ENCODE peak calls at places on chromosomes 6 and 20, in six cellular contexts. J is HCT116, E is K562, P is HepG2, L is H1, M is GM12878. Z is an unnamed sample.

GRCh38 chr6:85364354-85364753 is 85.5 kb upstream of the NT5E start:
- DNase-seq in J (peak; percentile 69), E (no peak), P (no peak), M (no peak), L (no peak), Z (no peak)

GRCh38 chr20:59405226-59405815 is 104.9 kb downstream of the EDN3 start:
- DNase-seq in P (no peak), E (no peak), M (no peak), J (no peak), L (no peak), Z (no peak)

GRCh38 chr6:105346052-105346451 is 56.8 kb downstream of the PREP start:
- DNase-seq in L (no peak), E (no peak), M (no peak), J (no peak), P (peak; percentile 41), Z (no peak)

GRCh38 chr20:35134472-35134871 is 12.7 kb downstream of the EDEM2 start:
- DNase-seq in M (no peak), J (no peak), P (no peak), L (no peak), E (no peak), Z (no peak)

GRCh38 chr6:136153976-136154375 is 96.1 kb downstream of the MTFR2 start:
- DNase-seq in M (no peak), L (no peak), E (no peak), J (no peak), P (no peak), Z (no peak)

GRCh38 chr6:99416892-99417767 is 8.0 kb downstream of the PNISR start:
- DNase-seq in J (no peak), E (no peak), L (no peak), M (peak; percentile 38), P (no peak), Z (no peak)

GRCh38 chr6:89314692-89315091 is 407 bp downstream of the GABRR2 start:
- DNase-seq in E (no peak), P (no peak), J (no peak), M (no peak), L (no peak), Z (no peak)

GRCh38 chr6:127484207-127484858 is 25.1 kb upstream of the KIAA0408 start:
- DNase-seq in E (no peak), L (no peak), P (peak; percentile 73), J (no peak), M (peak; percentile 39), Z (no peak)

GRCh38 chr6:133466666-133467065 is 225.5 kb downstream of the EYA4 start:
- DNase-seq in L (no peak), M (no peak), P (no peak), J (no peak), E (no peak), Z (no peak)

DNA sequence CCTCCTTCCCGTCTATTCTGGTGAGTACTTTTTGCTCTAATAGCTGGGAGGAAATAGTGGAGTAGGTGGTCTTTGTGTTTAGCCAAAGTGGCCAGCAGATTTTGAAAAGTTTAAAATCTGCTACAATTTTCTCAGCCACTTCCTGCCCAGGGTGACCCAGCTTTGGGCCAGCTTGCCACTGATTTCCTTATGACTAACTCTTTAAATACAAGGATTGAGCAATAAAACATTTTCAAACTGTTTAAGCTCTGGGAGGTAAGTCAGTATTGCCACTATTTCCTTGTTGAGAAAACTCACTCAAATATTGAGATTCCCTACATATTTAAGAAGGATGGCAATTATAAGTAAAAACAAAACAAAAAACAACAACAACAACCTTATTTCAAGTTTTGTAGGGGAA is 54.5 kb downstream of the TRMT11 start:
- DNase-seq in J (no peak), L (no peak), M (no peak), E (no peak), P (peak; percentile 24), Z (no peak)
- TF ChIP-seq YY1 in J (no peak), L (no peak), M (no peak), E (no peak), P (no peak), Z (no peak)

GRCh38 chr20:38842017-38842416 is 36.5 kb downstream of the PPP1R16B start:
- DNase-seq in E (no peak), P (no peak), L (no peak), M (no peak), J (no peak), Z (no peak)

GRCh38 chr20:38840053-38840893 is 34.8 kb downstream of the PPP1R16B start:
- DNase-seq in M (no peak), P (no peak), J (no peak), L (no peak), E (peak; percentile 52), Z (no peak)

GRCh38 chr20:38842558-38842981 is 37.1 kb downstream of the PPP1R16B start:
- DNase-seq in M (peak; percentile 91), E (no peak), L (no peak), J (no peak), P (no peak), Z (no peak)

GRCh38 chr20:38840894-38841470 is 35.5 kb downstream of the PPP1R16B start:
- DNase-seq in E (no peak), L (no peak), P (no peak), J (no peak), M (no peak), Z (no peak)

GRCh38 chr20:38841570-38841969 is 36.1 kb downstream of the PPP1R16B start:
- DNase-seq in J (no peak), E (no peak), P (no peak), M (no peak), L (no peak), Z (no peak)
- TF ChIP-seq ZNF274 in J (no peak), E (no peak), P (no peak), M (no peak), L (no peak), Z (no peak)

GRCh38 chr6:164612731-164613130 is 696.7 kb downstream of the C6orf118 start:
- DNase-seq in J (no peak), P (no peak), L (no peak), E (no peak), M (no peak), Z (no peak)
- TF ChIP-seq YY1 in J (no peak), P (no peak), L (no peak), E (no peak), M (no peak), Z (no peak)

GRCh38 chr6:146357578-146358340 is 185.9 kb upstream of the RAB32 start:
- DNase-seq in M (peak; percentile 13), P (no peak), J (no peak), L (no peak), E (no peak), Z (no peak)
- TF ChIP-seq ZNF274 in M (no peak), P (no peak), J (no peak), L (no peak), E (no peak), Z (no peak)

DNA sequence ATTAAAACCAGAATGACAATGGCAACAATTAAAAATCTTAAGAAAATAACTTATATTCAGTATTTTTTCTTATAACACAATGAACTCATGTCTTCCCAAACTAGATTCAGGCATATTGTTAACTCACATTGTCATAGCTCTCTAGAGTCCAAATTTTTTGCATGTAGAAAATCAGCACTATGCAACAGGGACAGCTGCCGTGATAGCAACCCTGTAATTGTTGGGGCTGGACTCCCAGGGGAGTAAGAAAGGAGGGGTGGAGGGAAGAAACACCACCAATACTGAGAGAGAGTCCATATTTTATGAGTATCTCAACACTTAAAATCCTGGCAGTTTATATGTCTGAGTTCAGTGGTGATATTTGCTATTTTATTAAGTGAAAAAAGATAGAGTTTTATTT is 89.6 kb upstream of the HS3ST5 start:
- DNase-seq in P (no peak), L (no peak), M (no peak), E (no peak), J (no peak), Z (no peak)
- TF ChIP-seq YY1 in P (no peak), L (no peak), M (no peak), E (no peak), J (no peak), Z (no peak)

GRCh38 chr6:39360378-39360777 is 37.9 kb upstream of the KCNK16 start:
- DNase-seq in M (no peak), P (no peak), J (no peak), L (no peak), E (no peak), Z (no peak)

GRCh38 chr6:39361657-39362486 is 39.4 kb upstream of the KCNK16 start:
- DNase-seq in E (peak; percentile 75), J (peak; percentile 48), M (no peak), L (peak; percentile 88), P (peak; percentile 45), Z (peak; percentile 47)

GRCh38 chr6:39365281-39366074 is 43.0 kb upstream of the KCNK16 start:
- DNase-seq in E (no peak), L (no peak), J (no peak), P (no peak), M (no peak), Z (no peak)

GRCh38 chr6:39363280-39363679 is 40.8 kb upstream of the KCNK16 start:
- DNase-seq in M (no peak), L (no peak), J (no peak), P (no peak), E (no peak), Z (no peak)

GRCh38 chr6:39362487-39362865 is 40.0 kb upstream of the KCNK16 start:
- DNase-seq in J (no peak), E (peak; percentile 27), M (no peak), P (no peak), L (no peak), Z (no peak)
- TF ChIP-seq ZNF274 in J (no peak), E (no peak), M (no peak), P (no peak), L (no peak), Z (no peak)

GRCh38 chr6:1325471-1326309 is 13.8 kb downstream of the FOXQ1 start:
- DNase-seq in P (peak; percentile 99), E (no peak), L (no peak), M (no peak), J (peak; percentile 37), Z (no peak)
- TF ChIP-seq YY1 in P (no peak), E (no peak), L (no peak), M (no peak), J (no peak), Z (no peak)

DNA sequence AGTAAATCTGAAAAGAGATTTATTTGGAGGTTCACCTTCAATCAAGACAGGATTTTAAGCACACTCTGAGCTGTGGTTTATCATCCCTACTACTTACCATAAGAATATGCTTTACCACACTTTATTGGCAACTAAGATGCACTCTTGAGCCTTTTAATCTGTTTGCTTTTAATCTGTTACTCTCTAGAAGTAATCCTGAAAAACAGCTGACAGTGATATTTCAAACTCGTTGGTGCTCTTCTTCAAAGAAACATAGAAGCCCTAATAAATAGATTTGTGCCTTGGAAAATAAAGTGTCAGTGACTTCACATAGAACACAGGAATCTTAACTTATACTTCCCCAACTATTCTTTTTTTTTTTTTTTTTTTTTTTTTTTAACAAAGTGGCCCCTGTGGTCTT is 102.9 kb downstream of the HIVEP1 start:
- DNase-seq in P (no peak), M (no peak), E (no peak), L (no peak), J (no peak), Z (no peak)
- TF ChIP-seq ZNF274 in P (no peak), M (no peak), E (no peak), L (no peak), J (no peak), Z (no peak)